ENCODE peak calls at places on chromosomes 13 and 19, in seven cellular contexts. O is non-pigmented ciliary epithelial cell; F is hippocampal formation; S is AG09319; A is psoas muscle; M is CD4-positive, alpha-beta T cell; H is B cell. W is an unnamed sample.

GRCh38 chr13:37966266-37966665 is 96.7 kb upstream of the TRPC4 start:
- DNase-seq in A (no peak), O (no peak), S (no peak), H (no peak), F (no peak), M (no peak), W (no peak)

GRCh38 chr19:55340144-55340783 is 588 bp downstream of the KMT5C start:
- DNase-seq in M (no peak), O (no peak), F (no peak), S (no peak), A (peak), H (no peak), W (no peak)

GRCh38 chr13:41696163-41697003 is 239.0 kb downstream of the RGCC start:
- DNase-seq in O (peak), A (no peak), F (no peak), S (peak), M (no peak), H (no peak), W (peak)

GRCh38 chr13:27008733-27009132 is 162.9 kb downstream of the USP12 start:
- DNase-seq in H (no peak), M (no peak), O (no peak), S (no peak), F (peak), A (no peak), W (no peak)

GRCh38 chr19:38506723-38507550 is 73.4 kb downstream of the RYR1 start:
- DNase-seq in M (no peak), O (no peak), F (no peak), S (peak), A (peak), H (peak), W (no peak)

GRCh38 chr19:57443121-57443696 is 8.1 kb downstream of the ZNF749 start:
- DNase-seq in H (no peak), S (no peak), O (no peak), F (no peak), A (no peak), M (no peak), W (no peak)

GRCh38 chr19:55459950-55460657 is 1.3 kb downstream of the ISOC2 start:
- DNase-seq in S (no peak), A (no peak), O (no peak), M (no peak), H (no peak), F (peak), W (no peak)

GRCh38 chr13:27281420-27281819 is 10.8 kb downstream of the RASL11A start:
- DNase-seq in H (no peak), F (no peak), M (no peak), O (no peak), S (no peak), A (no peak), W (no peak)

GRCh38 chr13:110262494-110262893 is 44.5 kb downstream of the COL4A1 start:
- DNase-seq in H (no peak), S (no peak), O (no peak), A (no peak), F (no peak), M (no peak), W (no peak)

GRCh38 chr19:54470991-54471782 is 1.9 kb downstream of the CDC42EP5 start:
- DNase-seq in H (no peak), F (peak), O (no peak), S (no peak), A (peak), M (no peak), W (no peak)

GRCh38 chr13:29674532-29674931 is 79.0 kb upstream of the SLC7A1 start:
- DNase-seq in M (no peak), O (no peak), F (no peak), A (no peak), S (no peak), H (no peak), W (no peak)

GRCh38 chr13:105642511-105642958 is 892.9 kb downstream of the EFNB2 start:
- DNase-seq in S (no peak), F (no peak), A (no peak), H (no peak), M (no peak), O (no peak), W (no peak)

GRCh38 chr13:26707122-26708006 is 53.2 kb downstream of the GPR12 start:
- DNase-seq in M (peak), H (peak), A (no peak), F (peak), S (no peak), O (no peak), W (peak)

GRCh38 chr13:110018009-110018408 is 231.6 kb upstream of the IRS2 start:
- DNase-seq in A (no peak), O (no peak), M (no peak), H (no peak), F (no peak), S (no peak), W (no peak)

GRCh38 chr19:17812099-17812498 is 9.2 kb downstream of the INSL3 start:
- DNase-seq in S (no peak), O (no peak), M (no peak), H (no peak), A (no peak), F (no peak), W (no peak)